ENCODE peak calls at places on chromosomes 13 and 19, in nine cellular contexts. U is stimulated activated CD8-positive, alpha-beta memory T cell treated with anti-CD3 and anti-CD28 coated beads, Interleukin-2, amount 100 ng/mL, for 1 hour; K is MV-4-11; Z is aorta; P is stimulated activated CD4-positive, alpha-beta T cell treated with anti-CD3 and anti-CD28 coated beads, Interleukin-4, amount 100 ng/mL, for 1 hour; I is amniotic epithelial cell; O is RCC 7860; M is cardiac muscle cell; V is NCI-H2029 treated with DMSO at 0.1 percent for 48 hours. J is an unnamed sample.

GRCh38 chr19:28977826-28978225 is 235.1 kb downstream of the UQCRFS1 start:
- DNase-seq in P (no peak), U (no peak), M (no peak), V (no peak), I (no peak), K (no peak), O (no peak), Z (no peak), J (no peak)

GRCh38 chr13:110387451-110388140 is 80.5 kb downstream of the COL4A2 start:
- DNase-seq in I (no peak), U (no peak), V (no peak), Z (peak), O (no peak), P (no peak), M (peak), K (peak), J (peak)

GRCh38 chr19:45641274-45642105 is 2.3 kb upstream of the EML2 start:
- DNase-seq in O (peak), K (peak), M (peak), I (peak), P (peak), Z (peak), V (peak), U (peak), J (peak)

GRCh38 chr13:72643339-72643989 is 84.0 kb downstream of the MZT1 start:
- DNase-seq in Z (no peak), I (peak), U (no peak), O (no peak), M (peak), K (peak), V (no peak), P (peak), J (peak)

GRCh38 chr19:52943884-52944643 is 18.6 kb downstream of the ZNF816 start:
- DNase-seq in M (no peak), V (no peak), U (no peak), I (no peak), K (no peak), Z (no peak), P (no peak), O (no peak), J (no peak)

GRCh38 chr13:48184260-48184659 is 48.7 kb upstream of the ITM2B start:
- DNase-seq in U (no peak), O (no peak), I (no peak), M (no peak), K (no peak), V (no peak), Z (no peak), P (no peak), J (no peak)

GRCh38 chr19:11125994-11126685 is 29.4 kb downstream of the SPC24 start:
- DNase-seq in O (peak), M (peak), K (peak), P (peak), U (peak), Z (peak), I (peak), V (peak), J (peak)

GRCh38 chr13:49840266-49840665 is 47.8 kb upstream of the KPNA3 start:
- DNase-seq in M (no peak), K (peak), Z (no peak), O (no peak), P (no peak), I (no peak), U (no peak), V (no peak), J (no peak)

GRCh38 chr13:21435710-21436151 is 23.4 kb downstream of the ZDHHC20 start:
- DNase-seq in O (peak), V (no peak), P (peak), K (peak), I (peak), M (peak), Z (no peak), U (peak), J (peak)

GRCh38 chr19:13396256-13397080 is 109.8 kb downstream of the CACNA1A start:
- DNase-seq in M (peak), V (peak), I (peak), P (no peak), U (no peak), O (no peak), Z (no peak), K (peak), J (peak)

GRCh38 chr19:49142866-49143335 is 12.3 kb downstream of the HRC start:
- DNase-seq in P (peak), K (no peak), M (peak), Z (peak), O (peak), I (peak), V (peak), U (no peak), J (peak)

GRCh38 chr13:99746857-99747710 is 224.5 kb downstream of the ZIC5 start:
- DNase-seq in Z (no peak), K (no peak), V (no peak), U (no peak), I (no peak), P (no peak), M (no peak), O (no peak), J (no peak)

GRCh38 chr19:1970003-1970805 is 29.2 kb downstream of the CSNK1G2 start:
- DNase-seq in M (no peak), K (no peak), V (no peak), P (no peak), Z (no peak), O (no peak), I (no peak), U (no peak), J (no peak)

GRCh38 chr13:95745752-95746151 is 68.8 kb downstream of the DNAJC3 start:
- DNase-seq in Z (no peak), V (no peak), P (no peak), K (no peak), U (no peak), O (no peak), I (peak), M (peak), J (peak)

GRCh38 chr19:32702010-32702409 is 10.4 kb downstream of the NUDT19 start:
- DNase-seq in V (peak), U (no peak), O (no peak), M (no peak), K (no peak), P (no peak), Z (no peak), I (peak), J (no peak)

GRCh38 chr19:41936416-41936850 is 8.2 kb upstream of the ERFL start:
- DNase-seq in K (no peak), V (no peak), P (no peak), Z (no peak), I (no peak), O (no peak), M (no peak), U (no peak), J (no peak)

GRCh38 chr13:75165543-75166230 is 316.3 kb downstream of the TBC1D4 start:
- DNase-seq in Z (no peak), U (no peak), O (no peak), M (no peak), P (no peak), I (no peak), K (no peak), V (no peak), J (peak)

GRCh38 chr19:17847538-17848366 is at the start of gene JAK3:
- DNase-seq in U (peak), M (peak), P (peak), V (no peak), K (no peak), I (peak), Z (peak), O (no peak), J (peak)

GRCh38 chr19:23002690-23003422 is at the start of gene ZNF728:
- DNase-seq in U (no peak), V (no peak), I (no peak), K (no peak), Z (peak), M (peak), P (no peak), O (no peak), J (peak)

J was measured in iris pigment epithelial cell.